ENCODE peak calls at places on chromosome 13, in nine cellular contexts. N is heart left ventricle, R is epithelial cell of esophagus, G is brain microvascular endothelial cell, P is pancreas, I is tibial artery, K is right cardiac atrium, Q is lung, L is K562. O is an unnamed sample.

GRCh38 chr13:44280461-44280860 is 93.2 kb upstream of the SERP2 start:
- DNase-seq in N (no peak), R (peak), G (peak), P (no peak), I (no peak), K (no peak), Q (no peak), L (no peak), O (no peak)

GRCh38 chr13:67438465-67438864 is 208.3 kb upstream of the PCDH9 start:
- DNase-seq in N (no peak), R (peak), G (no peak), P (no peak), I (no peak), K (no peak), Q (no peak), L (no peak), O (no peak)

GRCh38 chr13:52104624-52105023 is 24.2 kb downstream of the NEK5 start:
- DNase-seq in N (no peak), R (peak), G (no peak), P (no peak), I (no peak), K (no peak), Q (no peak), L (no peak), O (no peak)

GRCh38 chr13:33717775-33718174 is 100.2 kb upstream of the RFC3 start:
- DNase-seq in N (no peak), R (no peak), G (no peak), P (no peak), I (no peak), K (no peak), Q (no peak), L (no peak), O (no peak)

GRCh38 chr13:96284971-96285370 is 195.1 kb downstream of the HS6ST3 start:
- DNase-seq in N (no peak), R (no peak), G (no peak), P (no peak), I (no peak), K (no peak), Q (no peak), L (no peak), O (no peak)

GRCh38 chr13:23427342-23428182 is 5.9 kb downstream of the SACS start:
- DNase-seq in N (no peak), R (peak), G (peak), P (no peak), I (peak), K (peak), Q (no peak), L (no peak), O (peak)

GRCh38 chr13:94311893-94312292 is 167.6 kb downstream of the DCT start:
- DNase-seq in N (no peak), R (no peak), G (no peak), P (no peak), I (no peak), K (no peak), Q (no peak), L (no peak), O (no peak)

GRCh38 chr13:84137292-84137691 is 255.0 kb upstream of the SLITRK1 start:
- DNase-seq in N (no peak), R (no peak), G (peak), P (no peak), I (no peak), K (no peak), Q (no peak), L (no peak), O (peak)

GRCh38 chr13:75426421-75426820 is 55.5 kb downstream of the TBC1D4 start:
- DNase-seq in N (no peak), R (peak), G (no peak), P (no peak), I (no peak), K (no peak), Q (no peak), L (no peak), O (no peak)

GRCh38 chr13:107554355-107554905 is 660.9 kb downstream of the LIG4 start:
- DNase-seq in N (no peak), R (no peak), G (no peak), P (no peak), I (no peak), K (no peak), Q (no peak), L (no peak), O (no peak)

GRCh38 chr13:44013666-44014291 is 134.1 kb downstream of the LACC1 start:
- DNase-seq in N (no peak), R (peak), G (peak), P (no peak), I (no peak), K (no peak), Q (no peak), L (no peak), O (no peak)

GRCh38 chr13:37127706-37128241 is 22.3 kb upstream of the CSNK1A1L start:
- DNase-seq in N (peak), R (peak), G (peak), P (no peak), I (no peak), K (peak), Q (no peak), L (no peak), O (peak)

GRCh38 chr13:25136872-25137623 is 35.0 kb downstream of the AMER2 start:
- DNase-seq in N (no peak), R (no peak), G (no peak), P (no peak), I (no peak), K (no peak), Q (no peak), L (no peak), O (no peak)
- H3K4me3 ChIP-seq in N (no peak), R (no peak), G (no peak), P (no peak), I (no peak), K (no peak), Q (no peak), L (no peak), O (no peak)

GRCh38 chr13:29921542-29921941 is 71.1 kb upstream of the UBL3 start:
- DNase-seq in N (no peak), R (no peak), G (no peak), P (no peak), I (no peak), K (no peak), Q (no peak), L (no peak), O (no peak)

GRCh38 chr13:29922281-29922821 is 71.9 kb upstream of the UBL3 start:
- DNase-seq in N (no peak), R (peak), G (no peak), P (no peak), I (no peak), K (no peak), Q (no peak), L (peak), O (no peak)

GRCh38 chr13:29924482-29924884 is 74.1 kb upstream of the UBL3 start:
- DNase-seq in N (no peak), R (peak), G (peak), P (peak), I (no peak), K (no peak), Q (peak), L (no peak), O (peak)

GRCh38 chr13:29923554-29924481 is 73.4 kb upstream of the UBL3 start:
- DNase-seq in N (peak), R (peak), G (peak), P (peak), I (peak), K (peak), Q (peak), L (peak), O (peak)

GRCh38 chr13:29922896-29923295 is 72.5 kb upstream of the UBL3 start:
- DNase-seq in N (no peak), R (peak), G (peak), P (no peak), I (no peak), K (no peak), Q (no peak), L (no peak), O (peak)
- H3K4me3 ChIP-seq in N (no peak), R (no peak), G (no peak), P (no peak), I (no peak), K (no peak), Q (no peak), L (no peak), O (no peak)

DNA sequence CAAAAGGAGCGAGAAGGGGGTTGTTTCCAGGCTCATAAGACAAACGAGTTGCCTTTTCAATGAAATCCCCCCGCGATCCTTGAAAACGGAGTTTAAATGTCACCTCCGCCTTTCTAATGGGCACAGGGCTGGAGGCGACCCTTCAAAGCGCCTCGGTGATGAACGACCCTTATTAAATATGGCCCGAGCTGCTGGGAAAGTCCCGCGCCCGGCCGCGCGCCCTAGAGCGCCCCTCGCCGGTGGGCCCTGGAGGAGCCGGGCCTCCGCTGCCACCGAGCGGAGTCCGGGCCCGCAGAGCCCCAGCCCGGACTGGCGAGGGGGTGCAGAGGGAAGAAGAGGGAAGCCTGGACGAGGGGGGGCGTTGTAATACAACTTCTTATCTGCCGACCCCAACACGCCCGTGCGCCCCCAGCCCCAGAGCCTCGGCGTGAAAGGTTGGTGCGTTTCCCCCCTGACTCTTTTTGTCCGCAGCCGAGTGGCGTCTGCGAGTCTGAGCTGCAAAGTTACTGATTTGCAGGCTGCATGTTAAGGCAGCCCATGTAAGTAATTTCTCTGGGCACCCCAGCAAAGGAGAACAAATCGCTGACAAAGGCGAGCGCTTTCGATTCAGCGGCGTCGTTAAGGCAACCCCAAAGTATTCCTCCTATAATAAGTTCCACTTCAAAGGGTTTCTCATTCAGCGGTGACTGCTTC is 11.9 kb downstream of the ZIC5 start:
- DNase-seq in N (no peak), R (no peak), G (no peak), P (no peak), I (no peak), K (no peak), Q (no peak), L (no peak), O (no peak)
- H3K4me3 ChIP-seq in N (peak), R (no peak), G (peak), P (no peak), I (no peak), K (peak), Q (no peak), L (no peak), O (peak)

DNA sequence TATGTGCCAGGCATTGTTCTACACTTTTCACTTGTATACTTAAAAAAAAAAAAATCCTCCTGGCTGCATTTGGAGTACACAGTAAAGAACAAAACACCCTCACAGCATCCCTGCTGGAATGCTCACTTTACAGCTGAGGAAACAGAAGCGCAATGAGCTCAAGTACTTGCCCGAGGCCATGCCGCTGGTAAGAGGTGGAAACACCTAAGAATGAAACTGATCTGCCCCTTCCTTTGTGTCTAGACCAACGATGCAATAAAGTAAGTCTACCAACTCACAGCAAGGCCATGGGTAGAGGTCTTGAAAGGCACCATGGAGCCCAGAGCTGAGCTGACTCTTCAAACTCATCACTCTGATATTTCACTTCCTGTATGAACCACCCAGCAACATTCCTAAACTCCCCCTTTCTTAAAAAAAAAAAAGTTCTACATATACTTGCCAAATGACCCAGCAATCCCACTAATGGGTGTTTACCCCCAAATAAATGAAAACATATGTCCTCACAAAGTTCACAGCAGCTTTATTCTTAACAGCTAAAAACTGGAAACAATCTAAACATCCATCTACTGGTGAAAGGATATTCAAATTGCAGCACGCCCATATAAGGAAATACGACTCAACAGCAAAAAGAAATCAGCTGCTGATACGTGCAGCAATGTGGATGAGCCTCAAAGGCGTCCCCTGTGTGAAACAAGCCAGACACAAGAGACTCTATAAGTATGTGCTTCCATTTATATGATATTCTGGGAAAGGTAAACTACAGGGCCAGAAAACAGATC is 236.6 kb upstream of the MAB21L1 start:
- DNase-seq in N (no peak), R (peak), G (peak), P (no peak), I (no peak), K (no peak), Q (no peak), L (no peak), O (no peak)
- H3K4me3 ChIP-seq in N (no peak), R (no peak), G (no peak), P (no peak), I (no peak), K (no peak), Q (no peak), L (no peak), O (no peak)

O was measured in astrocyte of the cerebellum.